ENCODE peak calls at places on chromosomes 1 and 21, in six cellular contexts. R, V, Q, C, Z and M are unnamed samples.

GRCh38 chr1:198669023-198669698 is 30.3 kb downstream of the PTPRC start:
- DNase-seq in R (peak), V (no peak), Q (no peak), C (peak), Z (peak), M (peak)

GRCh38 chr1:67429011-67429527 is 1.1 kb downstream of the SERBP1 start:
- DNase-seq in R (no peak), V (no peak), Q (no peak), C (peak), Z (no peak), M (peak)

GRCh38 chr1:151994956-151995355 is 1.3 kb upstream of the S100A10 start:
- DNase-seq in R (peak), V (no peak), Q (no peak), C (peak), Z (no peak), M (no peak)

GRCh38 chr1:246122071-246122470 is 385.0 kb downstream of the SMYD3 start:
- DNase-seq in R (no peak), V (no peak), Q (no peak), C (no peak), Z (peak), M (no peak)

GRCh38 chr1:152125834-152126443 is 10.7 kb upstream of the TCHH start:
- DNase-seq in R (no peak), V (no peak), Q (no peak), C (no peak), Z (no peak), M (no peak)

GRCh38 chr1:212727386-212728181 is 27.9 kb upstream of the BATF3 start:
- DNase-seq in R (no peak), V (no peak), Q (no peak), C (no peak), Z (no peak), M (no peak)

GRCh38 chr1:216682694-216683243 is 40.5 kb downstream of the ESRRG start:
- DNase-seq in R (no peak), V (no peak), Q (no peak), C (no peak), Z (no peak), M (no peak)

GRCh38 chr1:62725981-62726588 is 37.9 kb upstream of the DOCK7 start:
- DNase-seq in R (no peak), V (no peak), Q (no peak), C (no peak), Z (no peak), M (no peak)

GRCh38 chr1:25566730-25567341 is 23.4 kb downstream of the LDLRAP1 start:
- DNase-seq in R (no peak), V (no peak), Q (peak), C (no peak), Z (no peak), M (no peak)

GRCh38 chr1:16631248-16632043 is 18.1 kb upstream of the NBPF1 start:
- DNase-seq in R (no peak), V (peak), Q (no peak), C (no peak), Z (no peak), M (peak)

GRCh38 chr21:42313501-42313969 is 1.7 kb downstream of the TFF3 start:
- DNase-seq in R (no peak), V (peak), Q (peak), C (no peak), Z (peak), M (no peak)

GRCh38 chr1:192788184-192788583 is 20.7 kb upstream of the RGS2 start:
- DNase-seq in R (peak), V (no peak), Q (no peak), C (no peak), Z (no peak), M (peak)

GRCh38 chr1:92599184-92599583 is 112.5 kb upstream of the GFI1 start:
- DNase-seq in R (peak), V (no peak), Q (no peak), C (peak), Z (peak), M (no peak)

GRCh38 chr1:180219776-180220175 is 10.3 kb upstream of the LHX4 start:
- DNase-seq in R (no peak), V (no peak), Q (no peak), C (no peak), Z (no peak), M (no peak)

GRCh38 chr1:247111636-247112478 is 7.7 kb upstream of the ZNF669 start:
- DNase-seq in R (peak), V (peak), Q (peak), C (peak), Z (peak), M (peak)

GRCh38 chr1:58460469-58460868 is 86.1 kb downstream of the OMA1 start:
- DNase-seq in R (no peak), V (no peak), Q (no peak), C (peak), Z (no peak), M (peak)

GRCh38 chr1:64471218-64471719 is 1.3 kb downstream of the CACHD1 start:
- DNase-seq in R (no peak), V (peak), Q (peak), C (peak), Z (no peak), M (no peak)

GRCh38 chr1:4161271-4162006 is 261.4 kb upstream of the C1orf174 start:
- DNase-seq in R (no peak), V (no peak), Q (no peak), C (no peak), Z (no peak), M (no peak)

GRCh38 chr1:99749504-99749903 is 16.9 kb downstream of the FRRS1 start:
- DNase-seq in R (no peak), V (no peak), Q (no peak), C (no peak), Z (no peak), M (no peak)

GRCh38 chr1:174296309-174296708 is 137.0 kb downstream of the RABGAP1L start:
- DNase-seq in R (no peak), V (no peak), Q (no peak), C (no peak), Z (no peak), M (no peak)

GRCh38 chr1:63532727-63533126 is 9.4 kb downstream of the EFCAB7 start:
- DNase-seq in R (no peak), V (no peak), Q (no peak), C (no peak), Z (no peak), M (no peak)

GRCh38 chr1:194175251-194175650 is 988.8 kb upstream of the B3GALT2 start:
- DNase-seq in R (no peak), V (no peak), Q (no peak), C (no peak), Z (no peak), M (no peak)

GRCh38 chr21:41653243-41653943 is 113.5 kb downstream of the RIPK4 start:
- DNase-seq in R (no peak), V (no peak), Q (no peak), C (no peak), Z (no peak), M (no peak)

GRCh38 chr1:119327436-119328155 is 41.0 kb upstream of the HAO2 start:
- DNase-seq in R (no peak), V (peak), Q (peak), C (peak), Z (peak), M (no peak)

GRCh38 chr1:48817505-48818114 is 40.9 kb upstream of the BEND5 start:
- DNase-seq in R (peak), V (peak), Q (peak), C (no peak), Z (peak), M (no peak)

GRCh38 chr1:198437352-198437751 is 103.1 kb downstream of the ATP6V1G3 start:
- DNase-seq in R (no peak), V (no peak), Q (no peak), C (no peak), Z (no peak), M (no peak)

GRCh38 chr1:66947267-66947666 is 22.5 kb downstream of the MIER1 start:
- DNase-seq in R (no peak), V (no peak), Q (no peak), C (peak), Z (no peak), M (no peak)

GRCh38 chr1:116357487-116357886 is 15.6 kb upstream of the ATP1A1 start:
- DNase-seq in R (no peak), V (no peak), Q (no peak), C (peak), Z (no peak), M (no peak)
- TF ChIP-seq JUN in R (no peak), V (no peak), Q (no peak), C (no peak), Z (no peak), M (no peak)

DNA sequence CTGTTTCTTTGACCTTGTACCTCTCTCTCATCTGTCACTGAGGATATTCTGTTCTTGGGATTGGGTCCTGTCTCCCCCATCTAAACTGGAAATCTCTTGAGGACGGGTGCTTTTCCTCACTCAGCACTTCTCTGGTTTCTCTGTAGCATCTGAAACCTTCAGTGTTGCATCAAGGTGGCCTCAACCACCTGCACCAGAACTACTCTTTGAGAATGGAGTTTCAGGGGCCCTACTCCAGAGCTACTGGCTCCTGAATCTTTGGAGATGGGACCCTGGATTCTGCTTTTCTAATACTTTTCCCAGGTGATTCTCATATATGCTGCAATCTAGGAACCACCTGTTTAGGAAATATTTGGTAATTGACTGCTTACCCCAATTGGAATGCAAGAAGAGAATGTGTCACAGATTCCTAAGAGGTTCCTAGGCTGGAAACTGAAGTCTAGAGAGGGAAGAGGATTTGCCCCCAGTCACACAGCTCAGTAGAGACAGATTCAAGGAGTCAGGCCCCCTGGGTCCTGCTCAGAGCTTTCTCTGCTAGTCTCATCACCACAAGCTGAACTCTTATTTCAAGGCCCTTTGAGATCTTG is 48.8 kb downstream of the EIF2D start:
- DNase-seq in R (no peak), V (no peak), Q (no peak), C (no peak), Z (no peak), M (no peak)
- TF ChIP-seq JUN in R (no peak), V (no peak), Q (no peak), C (no peak), Z (no peak), M (no peak)

DNA sequence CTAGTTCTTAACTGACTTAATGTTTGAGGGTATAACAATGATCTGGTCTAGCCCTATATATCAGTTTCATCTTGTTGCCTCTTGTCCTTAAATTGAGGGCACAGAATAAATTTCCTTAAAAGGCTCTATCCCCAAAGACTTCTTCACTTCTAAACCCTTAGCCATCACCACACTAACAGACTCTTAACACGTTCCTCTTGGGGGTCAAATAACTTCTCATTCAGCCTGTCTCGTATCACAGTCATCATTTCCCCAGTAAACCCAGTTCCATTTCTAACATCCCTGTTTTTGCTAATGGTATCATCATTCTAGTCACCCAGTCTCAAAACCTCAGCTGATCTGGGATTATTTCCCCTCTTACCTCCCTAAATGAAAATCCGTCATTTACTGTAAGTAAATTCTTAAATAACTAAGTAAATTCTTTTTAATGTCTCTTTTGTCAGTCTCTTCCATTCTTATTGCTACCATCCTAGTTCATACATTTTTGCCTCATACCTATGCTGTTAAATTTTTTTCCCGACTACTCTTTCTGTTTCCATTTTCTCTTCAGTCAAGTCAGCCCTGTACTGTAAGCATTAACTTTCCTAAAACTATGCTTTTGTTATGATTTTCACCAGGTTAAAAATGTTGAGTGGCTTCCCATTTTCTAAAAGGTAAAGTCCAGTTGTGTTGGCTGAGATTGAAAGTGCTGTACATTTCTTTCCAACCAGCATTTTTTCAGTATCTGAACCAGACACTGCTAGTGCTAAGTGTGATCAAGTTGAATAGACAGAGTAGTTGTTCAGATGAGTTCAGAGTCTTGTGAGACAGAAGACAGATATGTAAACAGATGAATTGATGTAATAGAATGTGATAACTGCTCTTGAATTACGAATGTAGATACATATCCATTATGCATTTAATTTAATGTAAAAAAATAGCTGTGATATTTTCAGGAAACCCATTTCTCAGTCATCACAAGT is 6.9 kb downstream of the CTTNBP2NL start:
- DNase-seq in R (no peak), V (no peak), Q (no peak), C (no peak), Z (no peak), M (no peak)
- TF ChIP-seq JUN in R (no peak), V (no peak), Q (no peak), C (no peak), Z (no peak), M (no peak)

DNA sequence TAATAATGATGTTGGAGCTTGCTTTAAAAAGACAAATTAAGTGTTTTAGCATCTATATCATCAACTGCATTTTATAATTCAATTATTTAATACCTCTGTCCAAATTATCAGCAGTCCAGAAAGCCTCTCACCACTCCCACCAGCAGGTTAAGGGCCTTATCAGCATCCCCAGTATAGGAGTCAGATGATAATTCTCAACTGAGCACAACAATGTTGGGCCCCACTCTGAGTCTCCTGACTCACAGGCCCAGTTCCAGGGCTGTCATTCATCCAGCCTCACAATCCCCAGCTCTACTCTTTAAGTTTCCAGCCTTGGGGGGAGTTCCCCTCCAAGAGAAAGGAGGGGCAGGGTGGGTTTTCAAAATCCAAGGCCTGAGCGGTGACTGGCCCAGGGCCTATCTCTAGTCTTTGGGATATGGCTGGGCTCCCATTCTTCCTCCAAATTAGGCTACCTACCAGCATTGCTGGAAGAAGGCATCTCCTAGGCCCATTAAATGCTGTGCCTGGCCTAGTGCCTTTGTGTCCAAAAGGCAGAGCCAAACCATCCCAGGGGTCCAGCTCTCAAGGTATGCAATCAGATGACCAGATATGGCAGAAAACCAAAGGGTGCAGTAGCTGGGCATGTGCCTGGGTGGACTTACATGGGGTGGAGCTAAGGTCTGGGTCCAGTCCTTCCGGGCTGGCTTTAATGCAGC is 134.1 kb downstream of the GLUL start:
- DNase-seq in R (no peak), V (no peak), Q (no peak), C (no peak), Z (no peak), M (peak)
- TF ChIP-seq JUN in R (no peak), V (no peak), Q (no peak), C (no peak), Z (no peak), M (peak)

GRCh38 chr21:39668369-39668768 is 55.6 kb downstream of the B3GALT5 start:
- DNase-seq in R (no peak), V (no peak), Q (no peak), C (no peak), Z (no peak), M (no peak)
- TF ChIP-seq JUN in R (no peak), V (no peak), Q (no peak), C (no peak), Z (no peak), M (no peak)

GRCh38 chr1:107702946-107703571 is 261.9 kb downstream of the VAV3 start:
- DNase-seq in R (no peak), V (no peak), Q (no peak), C (no peak), Z (no peak), M (no peak)
- TF ChIP-seq JUN in R (no peak), V (no peak), Q (no peak), C (no peak), Z (no peak), M (no peak)

GRCh38 chr1:50666849-50667248 is 243.6 kb upstream of the DMRTA2 start:
- DNase-seq in R (no peak), V (no peak), Q (no peak), C (peak), Z (no peak), M (no peak)
- TF ChIP-seq JUN in R (no peak), V (no peak), Q (no peak), C (no peak), Z (no peak), M (no peak)

GRCh38 chr1:17691147-17691634 is 63.9 kb upstream of the ACTL8 start:
- DNase-seq in R (no peak), V (no peak), Q (no peak), C (no peak), Z (no peak), M (no peak)
- TF ChIP-seq JUN in R (no peak), V (no peak), Q (no peak), C (no peak), Z (no peak), M (no peak)